ENCODE peak calls at places on chromosomes 4 and X, in ten cellular contexts. P, Y, L, X, V, C, G, K, R and A are unnamed samples.

GRCh38 chrX:69158166-69159040 is 6.8 kb downstream of the PJA1 start:
- DNase-seq in L (no peak), Y (no peak), R (peak; percentile 86), K (peak; percentile 85), G (no peak), C (peak; percentile 40), V (no peak), X (peak; percentile 64), P (peak; percentile 20), A (peak; percentile 38)

GRCh38 chrX:47863187-47863586 is 26.5 kb downstream of the ZNF81 start:
- DNase-seq in G (no peak), C (no peak), L (no peak), V (no peak), P (no peak), R (no peak), K (no peak), Y (no peak), X (no peak), A (no peak)

GRCh38 chr4:150782921-150783320 is 201.0 kb downstream of the MAB21L2 start:
- DNase-seq in V (no peak), C (peak; percentile 39), K (peak; percentile 22), G (no peak), L (no peak), X (peak; percentile 52), Y (no peak), R (peak; percentile 32), P (no peak), A (no peak)

GRCh38 chr4:168993724-168994510 is 16.1 kb downstream of the CBR4 start:
- DNase-seq in L (no peak), V (no peak), K (no peak), C (peak; percentile 31), Y (no peak), R (peak; percentile 68), P (no peak), X (peak; percentile 18), G (no peak), A (peak; percentile 23)

GRCh38 chr4:158722291-158722916 is 792 bp downstream of the PPID start:
- DNase-seq in X (peak; percentile 46), Y (no peak), G (no peak), P (no peak), V (no peak), C (peak; percentile 65), K (peak; percentile 49), L (no peak), R (peak; percentile 54), A (peak; percentile 46)

GRCh38 chrX:2447484-2447883 is 53.3 kb downstream of the DHRSX start:
- DNase-seq in P (no peak), X (no peak), R (no peak), L (no peak), K (no peak), V (no peak), Y (no peak), C (no peak), G (no peak), A (no peak)

GRCh38 chr4:122167369-122167768 is 15.2 kb downstream of the BLTP1 start:
- DNase-seq in G (no peak), Y (no peak), V (no peak), P (no peak), C (no peak), R (no peak), K (no peak), L (no peak), X (no peak), A (no peak)

GRCh38 chr4:142567199-142567598 is 278.9 kb downstream of the INPP4B start:
- DNase-seq in Y (no peak), X (no peak), K (no peak), P (peak; percentile 18), V (no peak), R (no peak), G (no peak), L (no peak), C (no peak), A (no peak)

GRCh38 chr4:54173281-54173912 is 55.7 kb upstream of the PDGFRA start:
- DNase-seq in P (no peak), R (no peak), K (no peak), G (no peak), L (no peak), V (no peak), Y (no peak), X (no peak), C (peak; percentile 27), A (no peak)

GRCh38 chrX:108722561-108722960 is 13.8 kb downstream of the IRS4 start:
- DNase-seq in P (no peak), G (no peak), C (no peak), L (no peak), Y (no peak), X (no peak), K (no peak), R (no peak), V (no peak), A (no peak)